ENCODE peak calls at places on chromosome 3, in four cellular contexts. One of them, this sample, is unnamed.
A peak's percentile ranks its signal among the peaks of the same experiment; 100 is the strongest.

GRCh38 chr3:130700541-130700940 is 46.1 kb downstream of the PIK3R4 start:
- DNase-seq in GM06990: no peak
- DNase-seq in stimulated activated CD8-positive, alpha-beta memory T cell treated with anti-CD3 and anti-CD28 coated beads, Interleukin-15, amount 100 ng/mL, for 4 hours: no peak
- DNase-seq in ecto neural progenitor cell: no peak
- DNase-seq in this sample: no peak

GRCh38 chr3:43128458-43128857 is 22.6 kb upstream of the POMGNT2 start:
- DNase-seq in ecto neural progenitor cell: no peak
- DNase-seq in stimulated activated CD8-positive, alpha-beta memory T cell treated with anti-CD3 and anti-CD28 coated beads, Interleukin-15, amount 100 ng/mL, for 4 hours: no peak
- DNase-seq in GM06990: no peak
- DNase-seq in this sample: no peak

GRCh38 chr3:31962801-31963205 is 18.3 kb downstream of the OSBPL10 start:
- DNase-seq in stimulated activated CD8-positive, alpha-beta memory T cell treated with anti-CD3 and anti-CD28 coated beads, Interleukin-15, amount 100 ng/mL, for 4 hours: no peak
- DNase-seq in GM06990: no peak
- DNase-seq in ecto neural progenitor cell: no peak
- DNase-seq in this sample: no peak

GRCh38 chr3:29649815-29650547 is 369.1 kb downstream of the RBMS3 start:
- DNase-seq in stimulated activated CD8-positive, alpha-beta memory T cell treated with anti-CD3 and anti-CD28 coated beads, Interleukin-15, amount 100 ng/mL, for 4 hours: no peak
- DNase-seq in GM06990: peak; percentile 4
- DNase-seq in ecto neural progenitor cell: no peak
- DNase-seq in this sample: no peak

GRCh38 chr3:135559802-135560201 is 405.7 kb upstream of the PPP2R3A start:
- DNase-seq in stimulated activated CD8-positive, alpha-beta memory T cell treated with anti-CD3 and anti-CD28 coated beads, Interleukin-15, amount 100 ng/mL, for 4 hours: no peak
- DNase-seq in GM06990: no peak
- DNase-seq in ecto neural progenitor cell: no peak
- DNase-seq in this sample: no peak

GRCh38 chr3:150449169-150449721 is 41.1 kb downstream of the TSC22D2 start:
- DNase-seq in stimulated activated CD8-positive, alpha-beta memory T cell treated with anti-CD3 and anti-CD28 coated beads, Interleukin-15, amount 100 ng/mL, for 4 hours: no peak
- DNase-seq in GM06990: no peak
- DNase-seq in ecto neural progenitor cell: no peak
- DNase-seq in this sample: no peak

GRCh38 chr3:55091381-55092225 is 163.7 kb upstream of the LRTM1 start:
- DNase-seq in stimulated activated CD8-positive, alpha-beta memory T cell treated with anti-CD3 and anti-CD28 coated beads, Interleukin-15, amount 100 ng/mL, for 4 hours: no peak
- DNase-seq in ecto neural progenitor cell: no peak
- DNase-seq in GM06990: no peak
- DNase-seq in this sample: no peak

GRCh38 chr3:108603689-108604088 is 14.2 kb downstream of the DZIP3 start:
- DNase-seq in ecto neural progenitor cell: no peak
- DNase-seq in GM06990: no peak
- DNase-seq in stimulated activated CD8-positive, alpha-beta memory T cell treated with anti-CD3 and anti-CD28 coated beads, Interleukin-15, amount 100 ng/mL, for 4 hours: no peak
- DNase-seq in this sample: no peak

GRCh38 chr3:126266291-126266840 is 86.0 kb upstream of the ALDH1L1 start:
- DNase-seq in stimulated activated CD8-positive, alpha-beta memory T cell treated with anti-CD3 and anti-CD28 coated beads, Interleukin-15, amount 100 ng/mL, for 4 hours: no peak
- DNase-seq in GM06990: no peak
- DNase-seq in ecto neural progenitor cell: peak; percentile 64
- DNase-seq in this sample: no peak

GRCh38 chr3:106386050-106386449 is 517.2 kb upstream of the CBLB start:
- DNase-seq in GM06990: no peak
- DNase-seq in stimulated activated CD8-positive, alpha-beta memory T cell treated with anti-CD3 and anti-CD28 coated beads, Interleukin-15, amount 100 ng/mL, for 4 hours: no peak
- DNase-seq in ecto neural progenitor cell: no peak
- DNase-seq in this sample: no peak

GRCh38 chr3:147872568-147872967 is 463.4 kb downstream of the ZIC1 start:
- DNase-seq in ecto neural progenitor cell: no peak
- DNase-seq in stimulated activated CD8-positive, alpha-beta memory T cell treated with anti-CD3 and anti-CD28 coated beads, Interleukin-15, amount 100 ng/mL, for 4 hours: no peak
- DNase-seq in GM06990: no peak
- DNase-seq in this sample: no peak

GRCh38 chr3:118941236-118941635 is 93.4 kb downstream of the IGSF11 start:
- DNase-seq in ecto neural progenitor cell: no peak
- DNase-seq in GM06990: no peak
- DNase-seq in stimulated activated CD8-positive, alpha-beta memory T cell treated with anti-CD3 and anti-CD28 coated beads, Interleukin-15, amount 100 ng/mL, for 4 hours: no peak
- DNase-seq in this sample: no peak

GRCh38 chr3:20105513-20106280 is 65.5 kb downstream of the KAT2B start:
- DNase-seq in GM06990: no peak
- DNase-seq in stimulated activated CD8-positive, alpha-beta memory T cell treated with anti-CD3 and anti-CD28 coated beads, Interleukin-15, amount 100 ng/mL, for 4 hours: no peak
- DNase-seq in ecto neural progenitor cell: no peak
- DNase-seq in this sample: no peak

GRCh38 chr3:21942328-21942727 is 191.3 kb upstream of the ZNF385D start:
- DNase-seq in GM06990: no peak
- DNase-seq in ecto neural progenitor cell: no peak
- DNase-seq in stimulated activated CD8-positive, alpha-beta memory T cell treated with anti-CD3 and anti-CD28 coated beads, Interleukin-15, amount 100 ng/mL, for 4 hours: no peak
- DNase-seq in this sample: no peak

GRCh38 chr3:149971403-149972075 is 844 bp upstream of the PFN2 start:
- DNase-seq in stimulated activated CD8-positive, alpha-beta memory T cell treated with anti-CD3 and anti-CD28 coated beads, Interleukin-15, amount 100 ng/mL, for 4 hours: peak; percentile 1
- DNase-seq in ecto neural progenitor cell: peak; percentile 87
- DNase-seq in GM06990: no peak
- DNase-seq in this sample: peak; percentile 86

GRCh38 chr3:76044601-76045600 is 259.6 kb upstream of the ZNF717 start:
- DNase-seq in stimulated activated CD8-positive, alpha-beta memory T cell treated with anti-CD3 and anti-CD28 coated beads, Interleukin-15, amount 100 ng/mL, for 4 hours: no peak
- DNase-seq in ecto neural progenitor cell: no peak
- DNase-seq in GM06990: no peak
- DNase-seq in this sample: no peak

GRCh38 chr3:45491344-45491743 is 103.0 kb downstream of the LARS2 start:
- DNase-seq in stimulated activated CD8-positive, alpha-beta memory T cell treated with anti-CD3 and anti-CD28 coated beads, Interleukin-15, amount 100 ng/mL, for 4 hours: no peak
- DNase-seq in GM06990: no peak
- DNase-seq in ecto neural progenitor cell: no peak
- DNase-seq in this sample: no peak

GRCh38 chr3:13715961-13716360 is 163.9 kb downstream of the WNT7A start:
- DNase-seq in stimulated activated CD8-positive, alpha-beta memory T cell treated with anti-CD3 and anti-CD28 coated beads, Interleukin-15, amount 100 ng/mL, for 4 hours: no peak
- DNase-seq in GM06990: no peak
- DNase-seq in ecto neural progenitor cell: peak; percentile 18
- DNase-seq in this sample: peak; percentile 6

GRCh38 chr3:117725314-117725713 is 1015.7 kb downstream of the TUSC7 start:
- DNase-seq in GM06990: no peak
- DNase-seq in ecto neural progenitor cell: no peak
- DNase-seq in stimulated activated CD8-positive, alpha-beta memory T cell treated with anti-CD3 and anti-CD28 coated beads, Interleukin-15, amount 100 ng/mL, for 4 hours: no peak
- DNase-seq in this sample: no peak

GRCh38 chr3:73813978-73814292 is 189.2 kb upstream of the PDZRN3 start:
- DNase-seq in ecto neural progenitor cell: no peak
- DNase-seq in GM06990: no peak
- DNase-seq in stimulated activated CD8-positive, alpha-beta memory T cell treated with anti-CD3 and anti-CD28 coated beads, Interleukin-15, amount 100 ng/mL, for 4 hours: no peak
- DNase-seq in this sample: no peak

GRCh38 chr3:112734718-112735350 is 93.9 kb upstream of the CCDC80 start:
- DNase-seq in ecto neural progenitor cell: peak; percentile 74
- DNase-seq in stimulated activated CD8-positive, alpha-beta memory T cell treated with anti-CD3 and anti-CD28 coated beads, Interleukin-15, amount 100 ng/mL, for 4 hours: no peak
- DNase-seq in GM06990: peak; percentile 28
- DNase-seq in this sample: peak; percentile 80

GRCh38 chr3:141104151-141104741 is 53.1 kb downstream of the SPSB4 start:
- DNase-seq in ecto neural progenitor cell: no peak
- DNase-seq in GM06990: no peak
- DNase-seq in stimulated activated CD8-positive, alpha-beta memory T cell treated with anti-CD3 and anti-CD28 coated beads, Interleukin-15, amount 100 ng/mL, for 4 hours: no peak
- DNase-seq in this sample: no peak

GRCh38 chr3:52099006-52099405 is 42.6 kb upstream of the DUSP7 start:
- DNase-seq in GM06990: no peak
- DNase-seq in ecto neural progenitor cell: no peak
- DNase-seq in stimulated activated CD8-positive, alpha-beta memory T cell treated with anti-CD3 and anti-CD28 coated beads, Interleukin-15, amount 100 ng/mL, for 4 hours: no peak
- DNase-seq in this sample: no peak

GRCh38 chr3:189001559-189001958 is 170.2 kb upstream of the TPRG1 start:
- DNase-seq in ecto neural progenitor cell: no peak
- DNase-seq in stimulated activated CD8-positive, alpha-beta memory T cell treated with anti-CD3 and anti-CD28 coated beads, Interleukin-15, amount 100 ng/mL, for 4 hours: no peak
- DNase-seq in GM06990: no peak
- DNase-seq in this sample: no peak

GRCh38 chr3:105367406-105368213 is 901 bp downstream of the ALCAM start:
- DNase-seq in ecto neural progenitor cell: peak; percentile 72
- DNase-seq in GM06990: peak; percentile 88
- DNase-seq in stimulated activated CD8-positive, alpha-beta memory T cell treated with anti-CD3 and anti-CD28 coated beads, Interleukin-15, amount 100 ng/mL, for 4 hours: peak; percentile 22
- DNase-seq in this sample: peak; percentile 48

This sample was measured in H9.